ENCODE peak calls at places on chromosomes 16 and 17, in six cellular contexts. J is NCI-H1048, E is HS-5, N is cardiac fibroblast, Z is fibroblast of lung, F is epithelial cell of prostate. A is an unnamed sample.
A peak's percentile ranks its signal among the peaks of the same experiment; 100 is the strongest.

GRCh38 chr16:69217433-69217832 is 30.5 kb downstream of the SNTB2 start:
- DNase-seq in Z (peak; percentile 80), F (peak; percentile 8), E (peak; percentile 53), J (no peak), N (peak; percentile 43), A (no peak)

GRCh38 chr17:65079489-65079900 is 23.0 kb upstream of the GNA13 start:
- DNase-seq in N (peak; percentile 46), E (no peak), F (no peak), Z (no peak), J (no peak), A (no peak)

GRCh38 chr16:20611975-20612471 is 35.9 kb upstream of the ACSM2B start:
- DNase-seq in F (no peak), N (peak; percentile 10), Z (no peak), E (no peak), J (no peak), A (no peak)

GRCh38 chr17:42814633-42815399 is 9.3 kb downstream of the BECN1 start:
- DNase-seq in N (peak; percentile 94), Z (peak; percentile 83), J (no peak), F (no peak), E (peak; percentile 93), A (no peak)

GRCh38 chr17:20960871-20961270 is 81.9 kb downstream of the USP22 start:
- DNase-seq in E (no peak), F (no peak), Z (no peak), N (no peak), J (no peak), A (no peak)

GRCh38 chr17:75749545-75750389 is 15.2 kb downstream of the GALK1 start:
- DNase-seq in N (peak; percentile 79), F (no peak), Z (peak; percentile 60), J (peak; percentile 35), E (no peak), A (peak; percentile 83)

GRCh38 chr17:35912339-35912912 is 18.1 kb downstream of the RDM1 start:
- DNase-seq in Z (no peak), E (no peak), J (no peak), F (no peak), N (no peak), A (no peak)

GRCh38 chr17:35684046-35684802 is 47.2 kb upstream of the RASL10B start:
- DNase-seq in E (no peak), F (peak; percentile 6), Z (peak; percentile 25), N (peak; percentile 18), J (no peak), A (no peak)

GRCh38 chr16:19916064-19916463 is 31.4 kb upstream of the GPRC5B start:
- DNase-seq in Z (no peak), J (no peak), F (no peak), E (no peak), N (no peak), A (no peak)

GRCh38 chr17:82408288-82408937 is 9.7 kb upstream of the HEXD start:
- DNase-seq in E (no peak), F (no peak), J (no peak), Z (no peak), N (no peak), A (no peak)

GRCh38 chr17:72423718-72424117 is 302.9 kb downstream of the SOX9 start:
- DNase-seq in J (no peak), N (no peak), Z (no peak), E (no peak), F (no peak), A (peak; percentile 86)

GRCh38 chr16:30354423-30355143 is 525 bp downstream of the CD2BP2 start:
- DNase-seq in N (no peak), Z (no peak), J (no peak), F (no peak), E (no peak), A (no peak)

GRCh38 chr16:79798416-79799053 is 198.0 kb upstream of the MAF start:
- DNase-seq in N (no peak), E (no peak), J (no peak), Z (no peak), F (no peak), A (no peak)

GRCh38 chr16:57049678-57050077 is 42.7 kb upstream of the CPNE2 start:
- DNase-seq in N (no peak), F (no peak), Z (no peak), E (no peak), J (no peak), A (peak; percentile 80)

GRCh38 chr17:45117283-45117682 is 15.0 kb downstream of the PLCD3 start:
- DNase-seq in E (no peak), J (no peak), F (no peak), N (no peak), Z (no peak), A (no peak)

GRCh38 chr17:29621751-29622194 is 939 bp downstream of the CORO6 start:
- DNase-seq in N (peak; percentile 42), E (no peak), Z (no peak), J (no peak), F (no peak), A (no peak)

GRCh38 chr17:80474231-80474932 is 2.0 kb downstream of the NPTX1 start:
- DNase-seq in N (peak; percentile 34), J (no peak), E (no peak), F (no peak), Z (peak; percentile 44), A (peak; percentile 13)

GRCh38 chr16:15031596-15031995 is 24.3 kb downstream of the NTAN1 start:
- DNase-seq in J (no peak), Z (no peak), N (no peak), F (no peak), E (no peak), A (no peak)

A was measured in GM12865.